ENCODE peak calls at places on chromosomes 3 and 15, in six cellular contexts. One of them, this sample, is unnamed.

GRCh38 chr3:104126463-104126862 is 1240.2 kb upstream of the ALCAM start:
- DNase-seq in A549: no peak
- DNase-seq in testis: no peak
- DNase-seq in IMR-90: no peak
- DNase-seq in HCT116: no peak
- DNase-seq in kidney: no peak
- DNase-seq in this sample: no peak

GRCh38 chr3:188697127-188697526 is 474.6 kb upstream of the TPRG1 start:
- DNase-seq in testis: no peak
- DNase-seq in kidney: no peak
- DNase-seq in A549: no peak
- DNase-seq in IMR-90: no peak
- DNase-seq in HCT116: no peak
- DNase-seq in this sample: no peak

GRCh38 chr3:119702530-119703527 is at the start of gene CFAP91:
- DNase-seq in testis: peak; percentile 99
- DNase-seq in A549: peak; percentile 77
- DNase-seq in HCT116: peak; percentile 68
- DNase-seq in IMR-90: peak; percentile 83
- DNase-seq in kidney: peak; percentile 99
- DNase-seq in this sample: peak; percentile 24

GRCh38 chr3:9036327-9037112 is 73.2 kb upstream of the RAD18 start:
- DNase-seq in HCT116: no peak
- DNase-seq in IMR-90: peak; percentile 9
- DNase-seq in A549: no peak
- DNase-seq in testis: peak; percentile 62
- DNase-seq in kidney: no peak
- DNase-seq in this sample: no peak

GRCh38 chr3:64253689-64254088 is 28.4 kb upstream of the PRICKLE2 start:
- DNase-seq in kidney: no peak
- DNase-seq in IMR-90: no peak
- DNase-seq in HCT116: no peak
- DNase-seq in testis: no peak
- DNase-seq in A549: no peak
- DNase-seq in this sample: no peak

GRCh38 chr15:70376929-70377691 is 279.4 kb upstream of the TLE3 start:
- DNase-seq in A549: no peak
- DNase-seq in HCT116: no peak
- DNase-seq in testis: peak; percentile 70
- DNase-seq in IMR-90: peak; percentile 2
- DNase-seq in kidney: no peak
- DNase-seq in this sample: no peak

GRCh38 chr15:79743032-79743431 is 153.8 kb downstream of the MTHFS start:
- DNase-seq in testis: no peak
- DNase-seq in HCT116: no peak
- DNase-seq in A549: no peak
- DNase-seq in IMR-90: no peak
- DNase-seq in kidney: no peak
- DNase-seq in this sample: no peak

GRCh38 chr3:172726370-172726769 is 15.5 kb upstream of the NCEH1 start:
- DNase-seq in HCT116: no peak
- DNase-seq in IMR-90: peak; percentile 32
- DNase-seq in A549: no peak
- DNase-seq in testis: no peak
- DNase-seq in kidney: no peak
- DNase-seq in this sample: no peak

GRCh38 chr3:40068647-40069046 is 240.9 kb upstream of the EIF1B start:
- DNase-seq in A549: no peak
- DNase-seq in kidney: no peak
- DNase-seq in HCT116: no peak
- DNase-seq in IMR-90: no peak
- DNase-seq in testis: no peak
- DNase-seq in this sample: peak; percentile 92

GRCh38 chr3:155391583-155391982 is 98.1 kb upstream of the STRIT1 start:
- DNase-seq in HCT116: peak; percentile 23
- DNase-seq in kidney: no peak
- DNase-seq in IMR-90: peak; percentile 12
- DNase-seq in testis: no peak
- DNase-seq in A549: peak; percentile 9
- DNase-seq in this sample: no peak

GRCh38 chr3:118128886-118129285 is 905.8 kb downstream of the IGSF11 start:
- DNase-seq in HCT116: no peak
- DNase-seq in IMR-90: peak; percentile 86
- DNase-seq in testis: no peak
- DNase-seq in kidney: no peak
- DNase-seq in A549: no peak
- DNase-seq in this sample: peak; percentile 51

GRCh38 chr15:58308742-58309355 is 122.9 kb upstream of the LIPC start:
- DNase-seq in IMR-90: no peak
- DNase-seq in kidney: no peak
- DNase-seq in testis: no peak
- DNase-seq in A549: no peak
- DNase-seq in HCT116: no peak
- DNase-seq in this sample: no peak

GRCh38 chr3:65979731-65980130 is 59.0 kb downstream of the MAGI1 start:
- DNase-seq in IMR-90: peak; percentile 75
- DNase-seq in kidney: no peak
- DNase-seq in testis: no peak
- DNase-seq in HCT116: no peak
- DNase-seq in A549: no peak
- DNase-seq in this sample: no peak

GRCh38 chr3:167729591-167729990 is 5.1 kb downstream of the PDCD10 start:
- DNase-seq in IMR-90: no peak
- DNase-seq in HCT116: no peak
- DNase-seq in testis: no peak
- DNase-seq in A549: no peak
- DNase-seq in kidney: no peak
- DNase-seq in this sample: no peak

DNA sequence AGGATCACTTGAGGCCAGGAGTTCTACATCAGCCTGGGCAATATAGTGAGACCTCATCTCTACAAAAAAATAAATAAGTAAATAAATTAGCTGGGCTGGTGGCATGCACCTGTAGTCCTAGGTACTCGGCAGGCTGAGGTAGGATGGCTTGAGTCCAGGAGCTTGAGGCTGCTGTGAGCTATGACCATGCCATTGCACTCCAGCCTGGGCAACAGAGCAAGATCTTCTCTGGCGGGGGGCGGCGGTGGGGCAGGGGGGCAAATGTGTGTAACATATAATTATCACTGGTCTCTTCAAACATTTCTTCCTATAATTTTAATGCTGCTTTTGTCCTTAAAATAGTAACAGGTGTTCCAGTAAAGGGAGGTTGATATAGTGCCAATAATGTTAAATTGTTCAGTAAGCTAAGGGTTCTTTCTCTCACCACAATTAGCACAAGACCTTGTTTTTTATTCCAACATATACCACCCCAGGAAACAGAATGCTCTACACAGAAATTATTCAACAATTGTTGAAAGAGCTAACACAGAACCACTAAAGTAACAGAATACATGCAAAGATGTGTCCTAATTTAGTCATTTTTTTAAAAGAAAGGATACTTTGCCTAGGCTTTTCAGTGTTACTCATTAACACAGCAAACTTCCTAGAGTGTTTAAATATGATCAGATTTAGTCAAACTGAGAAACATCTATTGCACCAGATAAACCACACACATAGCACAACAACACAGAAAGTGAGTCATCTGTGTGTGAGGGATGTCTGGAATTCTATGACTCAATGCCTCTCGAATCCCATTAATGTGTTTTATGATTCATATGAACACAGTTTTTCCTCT is 29.1 kb downstream of the ANKRD28 start:
- DNase-seq in HCT116: peak; percentile 89
- DNase-seq in testis: no peak
- DNase-seq in kidney: no peak
- DNase-seq in IMR-90: peak; percentile 97
- DNase-seq in A549: peak; percentile 93
- DNase-seq in this sample: peak; percentile 80
- H3K27ac ChIP-seq in HCT116: peak overlapping the region; percentile 68
- H3K27ac ChIP-seq in testis: no peak overlapping the region
- H3K27ac ChIP-seq in kidney: no peak overlapping the region
- H3K27ac ChIP-seq in IMR-90: peak overlapping the region; percentile 99
- H3K27ac ChIP-seq in A549: peak overlapping the region; percentile 91
- H3K27ac ChIP-seq in this sample: peak overlapping the region; percentile 85

GRCh38 chr3:150743508-150743907 is 19.5 kb downstream of the SIAH2 start:
- DNase-seq in testis: no peak
- DNase-seq in kidney: no peak
- DNase-seq in HCT116: no peak
- DNase-seq in IMR-90: peak; percentile 51
- DNase-seq in A549: no peak
- DNase-seq in this sample: peak; percentile 91
- H3K27ac ChIP-seq in testis: no peak overlapping the region
- H3K27ac ChIP-seq in kidney: no peak overlapping the region
- H3K27ac ChIP-seq in HCT116: peak overlapping the region; percentile 14
- H3K27ac ChIP-seq in IMR-90: no peak overlapping the region
- H3K27ac ChIP-seq in A549: no peak overlapping the region
- H3K27ac ChIP-seq in this sample: peak overlapping the region; percentile 94

DNA sequence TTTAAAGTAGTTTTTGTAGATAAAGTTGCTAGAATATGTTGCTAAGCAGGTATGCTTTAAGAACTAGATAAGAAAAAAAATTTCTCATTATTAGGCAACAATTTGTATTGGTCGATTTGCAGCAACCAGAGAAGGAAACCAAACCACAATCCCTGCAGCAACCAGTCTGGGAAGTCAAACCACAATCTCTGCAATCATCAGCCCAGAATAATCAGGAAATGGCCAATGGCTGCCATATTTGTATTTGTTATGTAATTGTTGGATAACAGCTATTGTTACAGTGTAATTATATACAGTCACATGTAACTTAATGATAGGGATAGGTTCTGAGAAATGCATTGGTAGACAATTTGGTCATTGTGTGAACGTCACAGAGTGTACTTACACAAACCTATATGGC is 23.6 kb downstream of the STXBP5L start:
- DNase-seq in A549: no peak
- DNase-seq in HCT116: no peak
- DNase-seq in testis: no peak
- DNase-seq in IMR-90: no peak
- DNase-seq in kidney: no peak
- DNase-seq in this sample: no peak
- H3K27ac ChIP-seq in A549: no peak overlapping the region
- H3K27ac ChIP-seq in HCT116: no peak overlapping the region
- H3K27ac ChIP-seq in testis: no peak overlapping the region
- H3K27ac ChIP-seq in IMR-90: no peak overlapping the region
- H3K27ac ChIP-seq in kidney: no peak overlapping the region
- H3K27ac ChIP-seq in this sample: no peak overlapping the region

GRCh38 chr3:12188681-12189287 is 30.1 kb upstream of the TIMP4 start:
- DNase-seq in testis: no peak
- DNase-seq in HCT116: no peak
- DNase-seq in A549: no peak
- DNase-seq in IMR-90: no peak
- DNase-seq in kidney: no peak
- DNase-seq in this sample: no peak
- H3K27ac ChIP-seq in testis: no peak overlapping the region
- H3K27ac ChIP-seq in HCT116: no peak overlapping the region
- H3K27ac ChIP-seq in A549: peak overlapping the region; percentile 90
- H3K27ac ChIP-seq in IMR-90: peak overlapping the region; percentile 77
- H3K27ac ChIP-seq in kidney: no peak overlapping the region
- H3K27ac ChIP-seq in this sample: peak overlapping the region; percentile 10

GRCh38 chr15:77753939-77754338 is 121.2 kb upstream of the LINGO1 start:
- DNase-seq in kidney: no peak
- DNase-seq in IMR-90: no peak
- DNase-seq in A549: no peak
- DNase-seq in HCT116: no peak
- DNase-seq in testis: no peak
- DNase-seq in this sample: no peak
- H3K27ac ChIP-seq in kidney: no peak overlapping the region
- H3K27ac ChIP-seq in IMR-90: no peak overlapping the region
- H3K27ac ChIP-seq in A549: no peak overlapping the region
- H3K27ac ChIP-seq in HCT116: no peak overlapping the region
- H3K27ac ChIP-seq in testis: no peak overlapping the region
- H3K27ac ChIP-seq in this sample: no peak overlapping the region

GRCh38 chr3:29557186-29557585 is 276.3 kb downstream of the RBMS3 start:
- DNase-seq in HCT116: no peak
- DNase-seq in testis: no peak
- DNase-seq in IMR-90: peak; percentile 22
- DNase-seq in A549: no peak
- DNase-seq in kidney: no peak
- DNase-seq in this sample: no peak
- H3K27ac ChIP-seq in HCT116: no peak overlapping the region
- H3K27ac ChIP-seq in testis: no peak overlapping the region
- H3K27ac ChIP-seq in IMR-90: peak overlapping the region; percentile 77
- H3K27ac ChIP-seq in A549: no peak overlapping the region
- H3K27ac ChIP-seq in kidney: no peak overlapping the region
- H3K27ac ChIP-seq in this sample: no peak overlapping the region

GRCh38 chr3:184323696-184324095 is 9.3 kb downstream of the EIF4G1 start:
- DNase-seq in testis: peak; percentile 49
- DNase-seq in A549: no peak
- DNase-seq in IMR-90: no peak
- DNase-seq in kidney: peak; percentile 39
- DNase-seq in HCT116: no peak
- DNase-seq in this sample: no peak

GRCh38 chr3:184325715-184326114 is 11.3 kb downstream of the EIF4G1 start:
- DNase-seq in IMR-90: no peak
- DNase-seq in A549: no peak
- DNase-seq in HCT116: no peak
- DNase-seq in testis: no peak
- DNase-seq in kidney: no peak
- DNase-seq in this sample: no peak

GRCh38 chr3:184325269-184325668 is 10.9 kb downstream of the EIF4G1 start:
- DNase-seq in A549: no peak
- DNase-seq in HCT116: no peak
- DNase-seq in kidney: no peak
- DNase-seq in testis: no peak
- DNase-seq in IMR-90: no peak
- DNase-seq in this sample: no peak

GRCh38 chr3:184321666-184322065 is 7.3 kb downstream of the EIF4G1 start:
- DNase-seq in IMR-90: no peak
- DNase-seq in kidney: no peak
- DNase-seq in A549: no peak
- DNase-seq in testis: no peak
- DNase-seq in HCT116: no peak
- DNase-seq in this sample: no peak

GRCh38 chr3:184322731-184323487 is 8.5 kb downstream of the EIF4G1 start:
- DNase-seq in HCT116: no peak
- DNase-seq in testis: no peak
- DNase-seq in A549: no peak
- DNase-seq in IMR-90: no peak
- DNase-seq in kidney: peak; percentile 70
- DNase-seq in this sample: no peak
- H3K27ac ChIP-seq in HCT116: no peak overlapping the region
- H3K27ac ChIP-seq in testis: no peak overlapping the region
- H3K27ac ChIP-seq in A549: no peak overlapping the region
- H3K27ac ChIP-seq in IMR-90: no peak overlapping the region
- H3K27ac ChIP-seq in kidney: no peak overlapping the region
- H3K27ac ChIP-seq in this sample: peak overlapping the region; percentile 6

GRCh38 chr3:72137865-72138861 is 353.2 kb upstream of the PROK2 start:
- DNase-seq in IMR-90: no peak
- DNase-seq in A549: no peak
- DNase-seq in kidney: no peak
- DNase-seq in testis: no peak
- DNase-seq in HCT116: no peak
- DNase-seq in this sample: no peak
- H3K27ac ChIP-seq in IMR-90: no peak overlapping the region
- H3K27ac ChIP-seq in A549: no peak overlapping the region
- H3K27ac ChIP-seq in kidney: no peak overlapping the region
- H3K27ac ChIP-seq in testis: no peak overlapping the region
- H3K27ac ChIP-seq in HCT116: no peak overlapping the region
- H3K27ac ChIP-seq in this sample: no peak overlapping the region

DNA sequence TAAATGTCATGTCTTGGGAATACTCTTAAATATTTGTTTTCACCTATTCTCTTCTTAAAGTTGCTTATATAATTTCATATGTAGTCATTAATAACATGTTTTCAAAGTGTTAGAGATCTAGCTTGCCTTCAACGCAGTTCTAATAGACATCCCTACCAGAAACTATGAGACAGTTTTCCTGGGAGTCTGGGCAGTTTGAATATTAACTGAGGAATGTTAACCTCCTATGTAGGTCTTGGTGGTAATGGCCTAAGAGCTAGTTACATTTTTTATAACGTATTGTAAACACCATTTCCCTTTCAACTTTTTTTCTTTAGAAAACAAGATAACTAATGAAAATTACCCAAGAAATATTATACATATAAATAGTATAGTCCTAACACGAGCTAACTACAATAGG is 328.2 kb downstream of the TIGIT start:
- DNase-seq in kidney: no peak
- DNase-seq in IMR-90: peak; percentile 34
- DNase-seq in HCT116: no peak
- DNase-seq in A549: no peak
- DNase-seq in testis: no peak
- DNase-seq in this sample: no peak
- H3K27ac ChIP-seq in kidney: no peak overlapping the region
- H3K27ac ChIP-seq in IMR-90: no peak overlapping the region
- H3K27ac ChIP-seq in HCT116: no peak overlapping the region
- H3K27ac ChIP-seq in A549: no peak overlapping the region
- H3K27ac ChIP-seq in testis: peak overlapping the region; percentile 88
- H3K27ac ChIP-seq in this sample: no peak overlapping the region